ENCODE peak calls at places on chromosomes 7 and 10, in eight cellular contexts. J is GM23248; Z is OCI-LY7; S is lung; O is kidney; T is HCT116; K is sigmoid colon; Q is CD8-positive, alpha-beta T cell. X is an unnamed sample.
A peak's percentile ranks its signal among the peaks of the same experiment; 100 is the strongest.

GRCh38 chr7:78420001-78420400 is 621.4 kb downstream of the PHTF2 start:
- DNase-seq in T (no peak), Z (no peak), S (no peak), Q (no peak), O (no peak), K (no peak), J (no peak), X (no peak)

GRCh38 chr7:75958802-75959543 is 35.4 kb downstream of the TMEM120A start:
- DNase-seq in K (no peak), Q (no peak), Z (no peak), T (no peak), S (no peak), J (no peak), O (no peak), X (no peak)

GRCh38 chr7:150425670-150426069 is 24.8 kb upstream of the GIMAP8 start:
- DNase-seq in K (no peak), J (no peak), T (no peak), S (no peak), Q (no peak), O (no peak), Z (no peak), X (no peak)

GRCh38 chr7:50717186-50717585 is 65.5 kb downstream of the GRB10 start:
- DNase-seq in Z (no peak), T (no peak), K (no peak), J (no peak), S (no peak), Q (no peak), O (no peak), X (no peak)

GRCh38 chr7:108246227-108246837 is 116.2 kb upstream of the LAMB4 start:
- DNase-seq in S (peak; percentile 36), K (no peak), Q (no peak), J (peak; percentile 99), Z (no peak), O (no peak), T (peak; percentile 61), X (no peak)

GRCh38 chr10:101889256-101890210 is 45.9 kb upstream of the KCNIP2 start:
- DNase-seq in O (no peak), K (peak; percentile 66), T (peak; percentile 69), Q (peak; percentile 51), Z (peak; percentile 79), S (peak; percentile 65), J (peak; percentile 83), X (peak; percentile 52)

GRCh38 chr10:21749788-21750187 is 215.8 kb downstream of the MLLT10 start:
- DNase-seq in S (no peak), T (no peak), J (no peak), O (no peak), Z (no peak), K (no peak), Q (no peak), X (no peak)

GRCh38 chr10:63013755-63014154 is 119.4 kb upstream of the NRBF2 start:
- DNase-seq in T (no peak), O (no peak), S (no peak), Z (no peak), Q (no peak), K (no peak), J (no peak), X (no peak)

GRCh38 chr10:43316988-43317387 is 50.1 kb upstream of the RASGEF1A start:
- DNase-seq in O (peak; percentile 29), Z (no peak), J (no peak), Q (no peak), S (no peak), K (no peak), T (no peak), X (no peak)

GRCh38 chr10:128062837-128063563 is 63.2 kb downstream of the MKI67 start:
- DNase-seq in T (no peak), K (no peak), J (no peak), Q (peak; percentile 42), S (no peak), O (peak; percentile 71), Z (peak; percentile 73), X (peak; percentile 72)

GRCh38 chr10:24469993-24470392 is 253.7 kb downstream of the ARHGAP21 start:
- DNase-seq in T (no peak), O (peak; percentile 77), Z (no peak), S (no peak), J (no peak), K (no peak), Q (no peak), X (no peak)

GRCh38 chr7:12328888-12329770 is 74.5 kb downstream of the VWDE start:
- DNase-seq in K (no peak), S (no peak), Q (no peak), O (no peak), T (no peak), Z (no peak), J (peak; percentile 18), X (no peak)

GRCh38 chr10:49243610-49244283 is 55.2 kb upstream of the C10orf71 start:
- DNase-seq in S (no peak), T (no peak), K (no peak), Z (no peak), J (no peak), O (no peak), Q (no peak), X (no peak)

GRCh38 chr10:43683451-43684197 is 34.9 kb upstream of the ZNF32 start:
- DNase-seq in T (no peak), J (peak; percentile 58), Z (peak; percentile 39), S (no peak), O (no peak), Q (no peak), K (no peak), X (peak; percentile 8)

GRCh38 chr10:110522365-110522988 is 24.8 kb downstream of the DUSP5 start:
- DNase-seq in J (peak; percentile 54), K (peak; percentile 36), S (no peak), O (no peak), Q (no peak), Z (no peak), T (no peak), X (no peak)

GRCh38 chr10:125605167-125605566 is 77.8 kb downstream of the TEX36 start:
- DNase-seq in J (peak; percentile 4), S (no peak), K (no peak), Z (no peak), T (no peak), O (no peak), Q (no peak), X (no peak)

GRCh38 chr10:30383366-30383765 is 34.3 kb upstream of the MTPAP start:
- DNase-seq in Q (no peak), O (no peak), J (peak; percentile 47), T (no peak), K (no peak), Z (no peak), S (no peak), X (no peak)

GRCh38 chr10:9635691-9636090 is 1382.0 kb upstream of the CELF2 start:
- DNase-seq in Q (no peak), T (no peak), J (peak; percentile 55), Z (no peak), S (no peak), K (no peak), O (no peak), X (no peak)

GRCh38 chr7:41459623-41460256 is 243.2 kb downstream of the INHBA start:
- DNase-seq in S (no peak), K (no peak), O (no peak), Z (no peak), T (no peak), J (no peak), Q (no peak), X (no peak)

GRCh38 chr10:79385804-79386531 is 38.7 kb downstream of the PPIF start:
- DNase-seq in J (no peak), T (no peak), O (peak; percentile 63), S (peak; percentile 27), Q (no peak), Z (no peak), K (peak; percentile 70), X (no peak)

DNA sequence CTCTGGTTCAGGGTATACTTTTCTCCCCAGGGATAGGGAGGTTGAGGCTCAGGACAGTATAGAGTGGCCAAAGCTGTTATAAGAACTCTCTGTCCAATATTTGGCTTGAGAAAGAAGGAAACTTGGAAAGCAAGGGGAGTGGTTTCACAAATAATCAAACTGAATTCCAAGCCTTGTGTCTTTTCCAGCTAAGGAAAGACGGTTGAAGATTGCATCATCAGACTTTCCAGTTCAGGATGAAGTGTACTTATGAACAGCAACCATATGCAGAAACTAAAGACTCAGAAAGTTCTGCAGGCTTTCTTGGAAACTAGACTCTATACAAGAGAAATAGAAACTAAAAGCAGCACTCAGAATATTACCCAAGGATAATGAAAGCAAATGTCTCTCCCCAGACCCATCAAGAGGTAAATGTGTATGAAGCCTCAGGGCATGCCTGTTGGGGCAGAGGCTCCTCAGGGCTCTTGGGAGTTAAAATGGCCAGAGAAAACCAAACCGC is 46.4 kb downstream of the RAMP3 start:
- DNase-seq in O (no peak), S (no peak), Z (no peak), T (no peak), K (no peak), J (peak; percentile 57), Q (no peak), X (no peak)
- H3K4me3 ChIP-seq in O (no peak overlapping the region), S (no peak overlapping the region), Z (no peak overlapping the region), T (no peak overlapping the region), K (peak overlapping the region; percentile 30), J (peak overlapping the region; percentile 55), Q (no peak overlapping the region), X (no peak overlapping the region)

DNA sequence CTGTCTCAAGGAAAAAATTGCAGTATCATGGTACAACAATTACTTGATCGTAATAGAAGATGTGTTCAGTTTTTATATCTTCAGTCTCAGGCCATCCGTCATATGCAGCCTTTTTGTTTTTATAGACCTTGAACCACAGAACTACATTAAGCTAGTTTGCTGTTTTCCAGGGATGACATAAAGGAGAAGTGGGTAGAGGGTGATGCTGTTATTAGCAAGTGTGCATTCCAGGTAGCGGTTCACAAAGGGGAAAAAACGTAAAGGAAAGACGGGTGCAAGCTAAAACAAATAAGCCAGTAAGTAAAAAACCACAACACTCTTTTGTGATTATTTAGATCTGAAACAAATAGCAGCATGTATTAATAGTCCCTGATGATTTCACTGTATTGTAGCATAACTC is 71.7 kb downstream of the BMPR1A start:
- DNase-seq in Z (no peak), T (no peak), Q (no peak), S (no peak), K (no peak), O (no peak), J (no peak), X (no peak)
- H3K4me1 ChIP-seq in Z (no peaks in the 10 kb centered on the region), T (peaks cover 7% of the 10 kb centered on the region), Q (no peaks in the 10 kb centered on the region), S (peaks cover 14% of the 10 kb centered on the region), K (no peaks in the 10 kb centered on the region), O (no peaks in the 10 kb centered on the region), J (peaks cover 6% of the 10 kb centered on the region), X (peaks cover 4% of the 10 kb centered on the region)

GRCh38 chr7:22610258-22610657 is 110.3 kb upstream of the STEAP1B start:
- DNase-seq in O (no peak), Z (no peak), Q (no peak), K (no peak), S (no peak), T (no peak), J (no peak), X (no peak)
- H3K27ac ChIP-seq in O (no peak overlapping the region), Z (no peak overlapping the region), Q (no peak overlapping the region), K (no peak overlapping the region), S (no peak overlapping the region), T (no peak overlapping the region), J (peak overlapping the region; percentile 20), X (no peak overlapping the region)

GRCh38 chr7:130145424-130146106 is 59.6 kb downstream of the TMEM209 start:
- DNase-seq in Z (peak; percentile 11), O (no peak), J (no peak), K (no peak), Q (no peak), T (no peak), S (no peak), X (no peak)
- H3K4me3 ChIP-seq in Z (no peak overlapping the region), O (no peak overlapping the region), J (no peak overlapping the region), K (no peak overlapping the region), Q (no peak overlapping the region), T (no peak overlapping the region), S (no peak overlapping the region), X (no peak overlapping the region)

X was measured in CD4-positive, alpha-beta memory T cell.